ENCODE peak calls at places on chromosomes 5 and 9, in nine cellular contexts. W is LoVo; X is glomerular endothelial cell; Z is cardiac fibroblast; N is fibroblast of villous mesenchyme; E is CD4-positive, alpha-beta T cell; Y is D341Med; A is ureter; R is brain pericyte. U is an unnamed sample.

GRCh38 chr5:71836547-71837112 is 117.6 kb downstream of the CARTPT start:
- DNase-seq in R (no peak), A (no peak), W (no peak), Y (no peak), E (no peak), N (no peak), X (no peak), Z (peak), U (no peak)

GRCh38 chr5:93583525-93583798 is 440 bp downstream of the NR2F1 start:
- DNase-seq in E (no peak), R (no peak), A (no peak), Y (no peak), X (no peak), N (no peak), W (no peak), Z (no peak), U (no peak)

GRCh38 chr9:121735065-121735791 is 83.8 kb downstream of the DAB2IP start:
- DNase-seq in Y (no peak), A (no peak), W (peak), X (no peak), N (peak), E (no peak), Z (peak), R (peak), U (no peak)

GRCh38 chr5:73749485-73750270 is 123.7 kb downstream of the ARHGEF28 start:
- DNase-seq in E (no peak), A (no peak), X (no peak), W (no peak), R (no peak), Z (no peak), N (peak), Y (no peak), U (no peak)

GRCh38 chr5:68460147-68460760 is 244.7 kb downstream of the PIK3R1 start:
- DNase-seq in N (peak), W (peak), Z (peak), X (peak), A (no peak), Y (no peak), R (no peak), E (no peak), U (no peak)

GRCh38 chr5:158746979-158747378 is 352.7 kb downstream of the EBF1 start:
- DNase-seq in N (no peak), E (no peak), Y (no peak), W (no peak), A (no peak), R (no peak), X (no peak), Z (no peak), U (no peak)

GRCh38 chr5:10585120-10585915 is 21.4 kb downstream of the ANKRD33B start:
- DNase-seq in Y (peak), N (no peak), Z (no peak), A (peak), R (no peak), E (no peak), X (no peak), W (no peak), U (no peak)

GRCh38 chr5:147558131-147558730 is 48.4 kb upstream of the DPYSL3 start:
- DNase-seq in X (no peak), E (no peak), A (no peak), N (peak), Z (peak), R (no peak), W (no peak), Y (no peak), U (no peak)

GRCh38 chr5:137609122-137609521 is 110.0 kb upstream of the SPOCK1 start:
- DNase-seq in Z (peak), R (no peak), E (no peak), N (peak), X (no peak), W (no peak), A (no peak), Y (no peak), U (no peak)

GRCh38 chr9:82829818-82830217 is 233.1 kb downstream of the RASEF start:
- DNase-seq in Z (no peak), R (no peak), A (no peak), N (no peak), W (no peak), X (no peak), Y (no peak), E (no peak), U (no peak)

GRCh38 chr5:35246411-35246810 is 16.1 kb upstream of the PRLR start:
- DNase-seq in Z (no peak), W (no peak), Y (no peak), N (no peak), A (no peak), E (no peak), R (no peak), X (no peak), U (no peak)

GRCh38 chr9:107274096-107274495 is 9.0 kb upstream of the RAD23B start:
- DNase-seq in R (no peak), A (no peak), X (no peak), Y (no peak), E (no peak), N (no peak), W (no peak), Z (no peak), U (no peak)

GRCh38 chr5:1037671-1038416 is 29.2 kb downstream of the NKD2 start:
- DNase-seq in W (no peak), A (no peak), Y (no peak), N (no peak), E (no peak), R (no peak), Z (no peak), X (no peak), U (no peak)

GRCh38 chr9:115746496-115746895 is 407.1 kb upstream of the PAPPA start:
- DNase-seq in X (no peak), Z (no peak), A (no peak), R (no peak), E (no peak), Y (no peak), W (no peak), N (peak), U (no peak)

GRCh38 chr5:108093186-108093585 is 288.7 kb downstream of the FBXL17 start:
- DNase-seq in Z (peak), X (no peak), W (no peak), R (no peak), A (no peak), E (no peak), Y (peak), N (peak), U (no peak)

GRCh38 chr5:170148430-170149205 is 42.9 kb downstream of the FOXI1 start:
- DNase-seq in Y (no peak), R (no peak), W (no peak), E (no peak), X (no peak), Z (no peak), N (no peak), A (peak), U (no peak)

GRCh38 chr5:179716286-179716685 is 16.3 kb upstream of the MAML1 start:
- DNase-seq in A (no peak), X (no peak), R (no peak), Y (no peak), N (no peak), W (no peak), E (no peak), Z (no peak), U (no peak)

GRCh38 chr5:38187532-38187931 is 70.8 kb upstream of the EGFLAM start:
- DNase-seq in N (no peak), Z (no peak), E (no peak), W (no peak), A (no peak), R (no peak), Y (no peak), X (no peak), U (no peak)

GRCh38 chr5:31768784-31769183 is 129.9 kb downstream of the PDZD2 start:
- DNase-seq in Z (no peak), X (no peak), Y (no peak), R (no peak), A (no peak), W (no peak), E (no peak), N (no peak), U (no peak)

GRCh38 chr9:129737479-129738269 is 15.2 kb downstream of the PTGES start:
- DNase-seq in A (peak), Z (peak), X (no peak), W (peak), N (peak), E (peak), R (no peak), Y (peak), U (peak)

GRCh38 chr9:35374436-35374835 is 115.5 kb upstream of the RUSC2 start:
- DNase-seq in N (no peak), X (no peak), A (no peak), W (no peak), R (no peak), E (no peak), Z (no peak), Y (no peak), U (no peak)

GRCh38 chr9:81683214-81683613 is 6.1 kb downstream of the TLE1 start:
- DNase-seq in E (no peak), X (no peak), Z (no peak), Y (no peak), N (no peak), R (no peak), W (no peak), A (no peak), U (no peak)

GRCh38 chr9:123867971-123868370 is 62.0 kb downstream of the DENND1A start:
- DNase-seq in A (no peak), Y (no peak), E (no peak), N (peak), X (no peak), Z (peak), W (no peak), R (no peak), U (no peak)

GRCh38 chr9:74935008-74935407 is 17.7 kb downstream of the C9orf40 start:
- DNase-seq in W (no peak), Y (no peak), X (no peak), A (no peak), N (no peak), R (no peak), Z (no peak), E (no peak), U (no peak)

GRCh38 chr5:63398346-63398745 is 563.9 kb downstream of the HTR1A start:
- DNase-seq in X (no peak), A (no peak), E (no peak), N (no peak), Z (no peak), Y (no peak), R (no peak), W (no peak), U (no peak)

GRCh38 chr5:8861764-8862163 is 684.1 kb downstream of the SEMA5A start:
- DNase-seq in Z (no peak), N (peak), E (no peak), A (no peak), R (no peak), X (no peak), W (no peak), Y (no peak), U (no peak)

GRCh38 chr9:27398982-27399653 is 102.2 kb upstream of the EQTN start:
- DNase-seq in N (no peak), E (no peak), A (no peak), W (no peak), Y (no peak), R (no peak), X (no peak), Z (no peak), U (no peak)

GRCh38 chr9:93473411-93473810 is 20.0 kb upstream of the FAM120AOS start:
- DNase-seq in R (no peak), E (no peak), A (no peak), N (peak), W (peak), X (no peak), Z (peak), Y (no peak), U (no peak)

GRCh38 chr9:73411494-73411893 is 259.8 kb downstream of the ANXA1 start:
- DNase-seq in N (no peak), A (no peak), Y (no peak), E (no peak), X (no peak), Z (no peak), W (no peak), R (no peak), U (no peak)

GRCh38 chr5:139982975-139983240 is 60.2 kb downstream of the NRG2 start:
- DNase-seq in A (no peak), N (no peak), Y (no peak), X (no peak), Z (no peak), W (no peak), R (no peak), E (no peak), U (no peak)